ENCODE peak calls at places on chromosomes 13 and 19, in eight cellular contexts. Q is K562, T is GM12878, D is HL-60, V is HepG2, C is HCT116, M is SK-N-SH, J is Panc1. P is an unnamed sample.

GRCh38 chr19:11198769-11199469 is 1.6 kb upstream of the KANK2 start:
- DNase-seq in Q (no peak), T (no peak), D (no peak), V (no peak), C (no peak), M (no peak), J (no peak), P (no peak)

GRCh38 chr13:59677966-59678814 is 485.5 kb downstream of the DIAPH3 start:
- DNase-seq in Q (peak), T (no peak), D (no peak), V (peak), C (peak), M (peak), J (no peak), P (peak)

GRCh38 chr13:97005631-97006262 is 11.5 kb upstream of the OXGR1 start:
- DNase-seq in Q (no peak), T (no peak), D (no peak), V (no peak), C (no peak), M (no peak), J (no peak), P (no peak)

GRCh38 chr19:21143846-21144245 is 2.0 kb downstream of the ZNF431 start:
- DNase-seq in Q (no peak), T (no peak), D (no peak), V (no peak), C (peak), M (no peak), J (no peak), P (no peak)

GRCh38 chr13:45178349-45179142 is 22.3 kb downstream of the KCTD4 start:
- DNase-seq in Q (no peak), T (no peak), D (no peak), V (peak), C (no peak), M (no peak), J (no peak), P (no peak)

GRCh38 chr13:41034862-41035261 is 15.7 kb upstream of the ELF1 start:
- DNase-seq in Q (no peak), T (no peak), D (no peak), V (no peak), C (no peak), M (no peak), J (no peak), P (no peak)

GRCh38 chr13:50124536-50125305 is 109.5 kb downstream of the KCNRG start:
- DNase-seq in Q (peak), T (no peak), D (no peak), V (peak), C (no peak), M (peak), J (no peak), P (peak)

GRCh38 chr19:33333615-33334014 is 31.3 kb upstream of the CEBPA start:
- DNase-seq in Q (no peak), T (no peak), D (no peak), V (peak), C (no peak), M (no peak), J (no peak), P (no peak)

GRCh38 chr13:105338044-105338443 is 1197.4 kb downstream of the EFNB2 start:
- DNase-seq in Q (no peak), T (no peak), D (no peak), V (no peak), C (no peak), M (no peak), J (no peak), P (no peak)

GRCh38 chr19:862529-863304 is 3.3 kb downstream of the CFD start:
- DNase-seq in Q (peak), T (peak), D (no peak), V (no peak), C (no peak), M (peak), J (no peak), P (peak)

GRCh38 chr13:85009447-85009846 is 789.8 kb downstream of the SLITRK6 start:
- DNase-seq in Q (no peak), T (no peak), D (no peak), V (no peak), C (no peak), M (no peak), J (no peak), P (no peak)

GRCh38 chr13:76884167-76884566 is 2.0 kb downstream of the KCTD12 start:
- DNase-seq in Q (no peak), T (no peak), D (no peak), V (no peak), C (no peak), M (no peak), J (no peak), P (peak)

GRCh38 chr13:51771418-51772104 is 32.4 kb downstream of the DHRS12 start:
- DNase-seq in Q (no peak), T (no peak), D (no peak), V (no peak), C (no peak), M (no peak), J (no peak), P (no peak)

GRCh38 chr13:36054041-36054440 is 77.1 kb downstream of the DCLK1 start:
- DNase-seq in Q (no peak), T (no peak), D (no peak), V (no peak), C (no peak), M (no peak), J (no peak), P (no peak)

GRCh38 chr19:49921871-49922755 is 6.9 kb upstream of the ATF5 start:
- DNase-seq in Q (no peak), T (no peak), D (no peak), V (no peak), C (no peak), M (no peak), J (no peak), P (no peak)

GRCh38 chr19:15237759-15238638 is 5.8 kb upstream of the EPHX3 start:
- DNase-seq in Q (no peak), T (no peak), D (no peak), V (no peak), C (no peak), M (no peak), J (no peak), P (no peak)

GRCh38 chr19:45451181-45451849 is 16.5 kb upstream of the FOSB start:
- DNase-seq in Q (no peak), T (no peak), D (no peak), V (no peak), C (no peak), M (no peak), J (no peak), P (peak)

GRCh38 chr19:32896516-32897214 is 27.1 kb upstream of the SLC7A9 start:
- DNase-seq in Q (no peak), T (no peak), D (no peak), V (no peak), C (no peak), M (no peak), J (no peak), P (no peak)

GRCh38 chr13:27744861-27745260 is 47.4 kb upstream of the GSX1 start:
- DNase-seq in Q (no peak), T (no peak), D (no peak), V (no peak), C (no peak), M (no peak), J (no peak), P (peak)

GRCh38 chr13:98798849-98799645 is 46.6 kb upstream of the SLC15A1 start:
- DNase-seq in Q (no peak), T (no peak), D (no peak), V (peak), C (no peak), M (no peak), J (no peak), P (no peak)

GRCh38 chr19:10514211-10515145 is 2.8 kb downstream of the S1PR5 start:
- DNase-seq in Q (no peak), T (no peak), D (no peak), V (no peak), C (no peak), M (peak), J (no peak), P (peak)

GRCh38 chr13:101535192-101535746 is 82.8 kb downstream of the ITGBL1 start:
- DNase-seq in Q (no peak), T (no peak), D (no peak), V (no peak), C (no peak), M (no peak), J (no peak), P (no peak)

GRCh38 chr19:903266-903797 is 9.7 kb downstream of the R3HDM4 start:
- DNase-seq in Q (no peak), T (no peak), D (no peak), V (no peak), C (no peak), M (peak), J (no peak), P (no peak)

GRCh38 chr19:12995596-12996541 is 594 bp downstream of the NFIX start:
- DNase-seq in Q (peak), T (no peak), D (peak), V (no peak), C (no peak), M (peak), J (no peak), P (no peak)

GRCh38 chr19:34336781-34337271 is 28.2 kb upstream of the GPI start:
- DNase-seq in Q (peak), T (no peak), D (peak), V (no peak), C (peak), M (peak), J (no peak), P (peak)

GRCh38 chr19:5711713-5712161 is 8.2 kb downstream of the LONP1 start:
- DNase-seq in Q (peak), T (no peak), D (no peak), V (no peak), C (no peak), M (no peak), J (no peak), P (no peak)

GRCh38 chr19:13610042-13610691 is 103.9 kb upstream of the CACNA1A start:
- DNase-seq in Q (no peak), T (no peak), D (no peak), V (no peak), C (no peak), M (no peak), J (no peak), P (peak)

GRCh38 chr13:44906758-44907157 is 82.5 kb downstream of the NUFIP1 start:
- DNase-seq in Q (no peak), T (no peak), D (no peak), V (no peak), C (no peak), M (no peak), J (no peak), P (no peak)

GRCh38 chr19:11138659-11139526 is 16.7 kb downstream of the SPC24 start:
- DNase-seq in Q (peak), T (no peak), D (no peak), V (peak), C (no peak), M (peak), J (no peak), P (peak)

GRCh38 chr19:55099557-55100506 is 17.6 kb downstream of the PPP1R12C start:
- DNase-seq in Q (no peak), T (no peak), D (no peak), V (no peak), C (no peak), M (no peak), J (no peak), P (peak)

GRCh38 chr19:43432866-43433673 is 18.4 kb downstream of the TEX101 start:
- DNase-seq in Q (peak), T (no peak), D (no peak), V (peak), C (peak), M (peak), J (no peak), P (peak)

GRCh38 chr19:48637948-48638830 is 1.0 kb upstream of the DBP start:
- DNase-seq in Q (peak), T (no peak), D (peak), V (peak), C (peak), M (peak), J (peak), P (peak)

GRCh38 chr13:66546534-66547379 is 683.4 kb downstream of the PCDH9 start:
- DNase-seq in Q (no peak), T (no peak), D (no peak), V (no peak), C (no peak), M (no peak), J (no peak), P (no peak)

GRCh38 chr19:4369109-4369887 is 25.9 kb downstream of the MPND start:
- DNase-seq in Q (no peak), T (peak), D (peak), V (no peak), C (no peak), M (no peak), J (no peak), P (peak)

GRCh38 chr13:111879719-111880118 is 187.2 kb upstream of the SOX1 start:
- DNase-seq in Q (no peak), T (no peak), D (no peak), V (no peak), C (no peak), M (no peak), J (no peak), P (no peak)

GRCh38 chr13:111881700-111882099 is 185.2 kb upstream of the SOX1 start:
- DNase-seq in Q (no peak), T (no peak), D (no peak), V (no peak), C (no peak), M (no peak), J (no peak), P (no peak)

GRCh38 chr13:111882351-111882750 is 184.6 kb upstream of the SOX1 start:
- DNase-seq in Q (no peak), T (no peak), D (no peak), V (no peak), C (no peak), M (no peak), J (no peak), P (no peak)

GRCh38 chr13:111877906-111878305 is 189.0 kb upstream of the SOX1 start:
- DNase-seq in Q (no peak), T (no peak), D (no peak), V (no peak), C (no peak), M (no peak), J (no peak), P (no peak)

GRCh38 chr13:111880185-111880584 is 186.8 kb upstream of the SOX1 start:
- DNase-seq in Q (no peak), T (no peak), D (no peak), V (no peak), C (no peak), M (no peak), J (no peak), P (no peak)
- TF ChIP-seq REST in Q (no peak), T (no peak), D (no peak), V (no peak), C (no peak), M (no peak), J (no peak), P (no peak)

DNA sequence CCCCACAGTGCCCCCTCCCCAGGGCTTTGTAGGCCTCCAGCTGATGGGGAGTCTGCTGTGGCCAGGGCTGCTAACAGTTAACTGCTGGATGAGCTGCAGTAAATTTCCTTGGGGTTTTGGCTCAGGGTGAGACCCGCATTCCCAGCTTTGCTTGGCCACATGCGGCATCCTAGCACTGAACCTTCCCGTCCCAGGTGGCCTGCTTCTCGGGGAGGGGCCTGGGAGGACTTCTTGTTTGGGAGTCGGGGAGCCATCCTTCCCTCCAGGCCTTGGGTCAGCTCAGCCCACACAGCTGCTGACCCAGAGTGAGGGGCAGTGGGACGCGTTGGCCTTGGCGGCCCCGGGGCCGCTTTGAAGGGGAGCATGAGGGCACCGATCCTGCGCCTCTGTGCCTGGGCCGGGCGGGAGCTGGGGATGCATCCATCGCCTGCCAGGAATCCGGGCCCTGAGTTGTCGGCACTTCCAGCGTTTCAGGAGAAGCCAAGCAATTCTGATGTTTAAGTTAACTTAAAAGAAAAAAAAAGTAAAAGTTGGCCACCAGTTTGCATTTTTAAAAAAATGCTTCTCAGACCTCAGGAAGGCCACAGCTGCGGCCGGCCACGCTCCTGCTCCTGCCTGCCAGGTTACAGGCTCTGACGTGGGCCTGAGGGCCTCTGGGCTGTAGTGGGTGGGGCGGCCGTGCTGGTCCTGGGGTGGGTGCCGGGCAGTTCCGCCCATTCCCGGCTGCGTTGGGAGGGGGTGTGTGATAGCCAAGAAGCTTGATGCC is 27.7 kb downstream of the CRTC1 start:
- DNase-seq in Q (no peak), T (no peak), D (no peak), V (no peak), C (no peak), M (peak), J (no peak), P (peak)
- TF ChIP-seq POLR2AphosphoS5 in Q (no peak), T (no peak), D (no peak), V (no peak), C (no peak), M (no peak), J (no peak), P (no peak)

DNA sequence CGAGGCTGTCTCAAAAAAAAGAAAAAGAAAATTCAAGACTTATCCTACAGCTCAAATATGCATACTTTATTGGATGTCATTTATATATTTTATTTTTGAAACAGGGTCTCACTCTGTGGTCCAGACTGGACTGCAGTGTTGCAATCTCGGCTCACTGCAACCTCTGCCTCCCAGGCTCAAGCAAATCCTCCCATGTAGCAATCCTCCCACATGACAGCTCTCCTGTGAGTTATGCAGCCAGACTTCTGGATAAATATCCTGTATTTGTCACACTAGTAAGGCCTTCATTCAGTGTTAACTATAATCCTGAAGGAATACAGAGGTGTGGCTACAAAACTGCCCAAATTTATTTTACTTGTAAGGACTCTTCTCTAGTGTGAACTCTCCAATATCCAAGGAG is 7.2 kb downstream of the ZNF552 start:
- DNase-seq in Q (no peak), T (no peak), D (no peak), V (no peak), C (no peak), M (no peak), J (no peak), P (no peak)
- H3K27ac ChIP-seq in Q (no peak), T (no peak), D (no peak), V (no peak), C (no peak), M (no peak), J (no peak), P (no peak)

GRCh38 chr13:20869540-20869939 is 33.0 kb downstream of the XPO4 start:
- DNase-seq in Q (no peak), T (no peak), D (no peak), V (no peak), C (no peak), M (peak), J (no peak), P (no peak)
- TF ChIP-seq REST in Q (no peak), T (no peak), D (no peak), V (no peak), C (no peak), M (no peak), J (no peak), P (no peak)